ENCODE peak calls at places on chromosomes 7 and 10, in eight cellular contexts. V, S, N, J, H, M, A and Y are unnamed samples.

GRCh38 chr10:92656266-92656961 is 33.3 kb upstream of the HHEX start:
- DNase-seq in V (no peak), S (no peak), N (no peak), J (no peak), H (no peak), M (no peak), A (no peak), Y (no peak)

GRCh38 chr10:48885376-48885775 is 54.3 kb downstream of the LRRC18 start:
- DNase-seq in V (no peak), S (peak), N (peak), J (no peak), H (peak), M (no peak), A (no peak), Y (no peak)

GRCh38 chr7:67453580-67453979 is 456.9 kb downstream of the TYW1 start:
- DNase-seq in V (no peak), S (no peak), N (no peak), J (no peak), H (no peak), M (no peak), A (no peak), Y (no peak)

GRCh38 chr10:7551891-7552731 is 114.7 kb downstream of the ITIH5 start:
- DNase-seq in V (no peak), S (no peak), N (no peak), J (no peak), H (no peak), M (no peak), A (no peak), Y (no peak)

GRCh38 chr10:104067525-104067924 is 18.2 kb downstream of the COL17A1 start:
- DNase-seq in V (no peak), S (no peak), N (no peak), J (no peak), H (no peak), M (no peak), A (no peak), Y (no peak)

GRCh38 chr7:151392002-151392401 is 17.8 kb downstream of the WDR86 start:
- DNase-seq in V (no peak), S (no peak), N (no peak), J (no peak), H (no peak), M (no peak), A (no peak), Y (no peak)

GRCh38 chr7:85070967-85071628 is 115.8 kb downstream of the SEMA3D start:
- DNase-seq in V (no peak), S (peak), N (no peak), J (peak), H (no peak), M (no peak), A (no peak), Y (no peak)

GRCh38 chr7:29342761-29343160 is 148.2 kb downstream of the CHN2 start:
- DNase-seq in V (no peak), S (no peak), N (no peak), J (peak), H (no peak), M (no peak), A (no peak), Y (no peak)

GRCh38 chr7:33339074-33339805 is 209.9 kb downstream of the BBS9 start:
- DNase-seq in V (no peak), S (peak), N (no peak), J (no peak), H (no peak), M (no peak), A (no peak), Y (no peak)

GRCh38 chr7:101402835-101403234 is 40.2 kb downstream of the COL26A1 start:
- DNase-seq in V (no peak), S (no peak), N (no peak), J (no peak), H (no peak), M (no peak), A (no peak), Y (no peak)

GRCh38 chr10:18144928-18145327 is 4.7 kb downstream of the CACNB2 start:
- DNase-seq in V (no peak), S (no peak), N (no peak), J (no peak), H (peak), M (no peak), A (no peak), Y (no peak)